ENCODE peak calls at places on chromosome 12, in eight cellular contexts. G is A549, F is GM12878, O is HepG2, N is SK-N-SH, K is GM23338, I is K562, Z is HCT116. P is an unnamed sample.

GRCh38 chr12:27982380-27982779 is 9.8 kb upstream of the PTHLH start:
- DNase-seq in N (no peak), F (no peak), G (no peak), O (no peak), Z (no peak), I (no peak), K (no peak), P (no peak)

GRCh38 chr12:126210026-126210425 is 1144.8 kb downstream of the AACS start:
- DNase-seq in G (no peak), I (no peak), K (no peak), Z (no peak), F (no peak), N (no peak), O (no peak), P (no peak)

GRCh38 chr12:57581802-57582201 is 9.2 kb upstream of the PIP4K2C start:
- DNase-seq in G (no peak), F (no peak), K (no peak), Z (no peak), N (no peak), I (no peak), O (no peak), P (no peak)

GRCh38 chr12:52347016-52347415 is 20.3 kb downstream of the KRT85 start:
- DNase-seq in Z (no peak), K (no peak), G (no peak), N (no peak), F (no peak), O (no peak), I (no peak), P (no peak)

GRCh38 chr12:28497889-28498411 is 307.7 kb downstream of the CCDC91 start:
- DNase-seq in F (peak), N (no peak), O (no peak), G (no peak), K (no peak), I (no peak), Z (peak), P (no peak)

GRCh38 chr12:114274131-114274530 is 131.8 kb downstream of the TBX5 start:
- DNase-seq in Z (no peak), G (no peak), F (no peak), O (no peak), K (no peak), N (no peak), I (no peak), P (no peak)

GRCh38 chr12:20264608-20265114 is 103.7 kb upstream of the PDE3A start:
- DNase-seq in I (no peak), G (no peak), N (no peak), O (no peak), K (peak), F (no peak), Z (no peak), P (no peak)

GRCh38 chr12:26623136-26623535 is 209.9 kb downstream of the ITPR2 start:
- DNase-seq in N (no peak), F (no peak), Z (no peak), I (no peak), O (no peak), K (no peak), G (no peak), P (no peak)

GRCh38 chr12:47814539-47815170 is 5.0 kb downstream of the HDAC7 start:
- DNase-seq in O (no peak), I (no peak), Z (no peak), N (no peak), K (no peak), F (no peak), G (no peak), P (no peak)

GRCh38 chr12:47811070-47811391 is 8.7 kb downstream of the HDAC7 start:
- DNase-seq in K (peak), O (no peak), N (no peak), G (no peak), I (no peak), Z (no peak), F (no peak), P (no peak)

GRCh38 chr12:47811581-47812484 is 7.9 kb downstream of the HDAC7 start:
- DNase-seq in K (no peak), I (no peak), F (no peak), O (no peak), G (no peak), Z (no peak), N (no peak), P (no peak)

GRCh38 chr12:47812797-47813490 is 6.8 kb downstream of the HDAC7 start:
- DNase-seq in O (peak), G (peak), N (no peak), F (peak), Z (no peak), I (peak), K (peak), P (peak)

GRCh38 chr12:47813491-47814196 is 6.1 kb downstream of the HDAC7 start:
- DNase-seq in N (no peak), O (no peak), G (peak), I (peak), K (peak), Z (no peak), F (no peak), P (peak)
- TF ChIP-seq REST in N (no peak), O (no peak), G (no peak), I (no peak), K (no peak), Z (no peak), F (no peak), P (no peak)

DNA sequence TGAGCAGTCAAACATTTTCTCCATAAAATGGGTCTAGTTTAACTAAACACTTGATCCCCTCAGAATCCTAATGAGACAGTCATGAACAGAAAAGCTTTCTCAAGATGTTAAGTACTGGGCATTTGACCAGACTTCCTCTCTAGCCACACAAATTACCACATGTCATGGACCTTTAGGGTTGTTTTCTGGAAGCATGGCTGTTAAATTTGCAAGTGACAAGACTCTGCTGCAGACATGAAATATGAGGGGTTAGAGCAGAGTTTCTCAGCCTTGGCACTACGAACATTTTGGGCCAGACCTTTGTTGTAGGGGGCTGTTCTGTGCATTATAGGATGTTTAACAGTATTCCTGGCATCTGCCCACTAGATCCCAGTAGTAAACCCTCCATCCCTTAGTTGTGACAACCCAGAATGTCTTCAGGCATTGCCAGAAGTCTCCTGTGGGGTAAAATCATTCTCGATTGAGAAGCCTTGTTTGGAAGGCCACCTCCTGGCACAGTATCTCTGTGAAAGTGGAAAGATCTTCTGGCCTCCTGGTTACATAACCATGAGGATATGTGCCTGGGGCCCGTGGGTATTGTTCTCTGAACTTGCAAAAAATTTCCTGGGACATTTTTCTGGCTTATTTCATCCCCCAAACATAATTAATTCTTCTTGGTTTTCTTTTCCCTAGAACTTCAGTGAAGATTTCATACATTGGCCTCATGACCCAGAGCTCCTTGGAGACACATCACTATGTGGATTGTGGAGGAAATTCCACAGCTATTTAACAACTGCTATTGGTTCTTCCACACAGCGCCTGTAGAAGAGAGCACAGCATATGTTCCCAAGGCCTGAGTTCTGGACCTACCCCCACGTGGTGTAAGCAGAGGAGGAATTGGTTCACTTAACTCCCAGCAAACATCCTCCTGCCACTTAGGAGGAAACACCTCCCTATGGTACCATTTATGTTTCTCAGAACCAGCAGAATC is 4.3 kb downstream of the TMEM106C start:
- DNase-seq in I (no peak), N (no peak), K (no peak), Z (no peak), O (no peak), F (no peak), G (no peak), P (no peak)
- TF ChIP-seq REST in I (no peak), N (no peak), K (no peak), Z (no peak), O (no peak), F (no peak), G (no peak), P (no peak)

GRCh38 chr12:50203691-50204090 is 36.5 kb upstream of the CERS5 start:
- DNase-seq in O (no peak), K (no peak), F (no peak), Z (no peak), I (no peak), N (no peak), G (no peak), P (no peak)
- TF ChIP-seq REST in O (no peak), K (no peak), F (no peak), Z (no peak), I (no peak), N (no peak), G (no peak), P (no peak)

DNA sequence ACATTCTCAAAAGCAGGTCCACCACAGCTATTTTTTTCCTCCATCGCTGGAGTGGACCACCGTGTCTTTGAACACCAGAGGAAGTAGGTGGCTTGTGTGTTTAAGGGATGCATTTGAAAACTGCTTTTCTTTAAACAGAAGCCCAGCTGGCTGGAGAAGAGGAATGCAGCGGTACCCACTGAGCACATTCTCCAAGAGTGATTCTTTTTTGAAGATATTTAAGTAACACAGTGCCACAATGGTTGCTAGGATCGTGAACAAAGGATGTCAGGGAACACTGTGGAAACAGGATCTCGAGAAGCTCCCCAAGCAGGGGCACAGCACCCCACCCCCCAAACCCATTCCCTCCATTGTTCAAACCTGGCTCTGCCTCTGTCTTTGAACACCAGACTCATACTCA is 286.5 kb upstream of the PWP1 start:
- DNase-seq in F (no peak), N (no peak), K (peak), I (no peak), O (no peak), Z (no peak), G (no peak), P (no peak)
- TF ChIP-seq REST in F (no peak), N (no peak), K (no peak), I (no peak), O (no peak), Z (no peak), G (no peak), P (no peak)

P was measured in HL-60.